ENCODE peak calls at places on chromosomes 7 and 10, in five cellular contexts. O is activated CD8-positive, alpha-beta memory T cell treated with anti-CD3 and anti-CD28 coated beads for 4 hours; I is DMS79; E is CD8-positive, alpha-beta memory T cell; B is NCI-H524 treated with DMSO at 0.1 percent for 48 hours. G is an unnamed sample.

GRCh38 chr10:790821-791551 is 101.5 kb upstream of the DIP2C start:
- DNase-seq in O (no peak), I (no peak), E (no peak), B (no peak), G (no peak)

GRCh38 chr10:49397036-49397999 is 1.4 kb upstream of the DRGX start:
- DNase-seq in O (no peak), I (no peak), E (no peak), B (no peak), G (no peak)

GRCh38 chr7:8176370-8177081 is 85.4 kb downstream of the ICA1 start:
- DNase-seq in O (no peak), I (peak; percentile 91), E (peak; percentile 34), B (no peak), G (no peak)

GRCh38 chr7:155796381-155797261 is 15.6 kb downstream of the SHH start:
- DNase-seq in O (peak; percentile 27), I (no peak), E (peak; percentile 53), B (no peak), G (peak; percentile 45)

GRCh38 chr10:5775705-5776104 is 37.5 kb downstream of the GDI2 start:
- DNase-seq in O (peak; percentile 58), I (no peak), E (peak; percentile 54), B (no peak), G (no peak)

GRCh38 chr10:77279207-77279606 is 358.4 kb downstream of the KCNMA1 start:
- DNase-seq in O (no peak), I (no peak), E (no peak), B (no peak), G (peak; percentile 49)

GRCh38 chr7:125032943-125033342 is 103.3 kb upstream of the POT1 start:
- DNase-seq in O (no peak), I (no peak), E (no peak), B (no peak), G (no peak)

GRCh38 chr10:47030191-47030698 is 119.0 kb downstream of the PTPN20 start:
- DNase-seq in O (no peak), I (no peak), E (no peak), B (no peak), G (peak; percentile 9)

GRCh38 chr10:133204226-133205015 is 25.6 kb upstream of the UTF1 start:
- DNase-seq in O (no peak), I (no peak), E (no peak), B (no peak), G (no peak)

GRCh38 chr7:141649865-141650499 is 52.0 kb downstream of the DENND11 start:
- DNase-seq in O (no peak), I (peak; percentile 88), E (no peak), B (peak; percentile 14), G (peak; percentile 51)

GRCh38 chr10:89339860-89340259 is 12.1 kb downstream of the IFIT3 start:
- DNase-seq in O (no peak), I (no peak), E (no peak), B (no peak), G (no peak)

GRCh38 chr7:26664735-26665420 is 199.5 kb downstream of the SKAP2 start:
- DNase-seq in O (peak; percentile 9), I (peak; percentile 48), E (peak; percentile 3), B (no peak), G (no peak)

GRCh38 chr10:114955984-114956383 is 18.0 kb downstream of the TRUB1 start:
- DNase-seq in O (no peak), I (no peak), E (no peak), B (no peak), G (no peak)